ENCODE peak calls at places on chromosomes 4 and X, in ten cellular contexts. H is colonic mucosa; S is testis; A is right cardiac atrium; Q is CD4-positive, alpha-beta T cell; M is neural progenitor cell; F is pancreas; Y is mammary epithelial cell; C is stomach; V is mesendoderm. R is an unnamed sample.
A peak's percentile ranks its signal among the peaks of the same experiment; 100 is the strongest.

GRCh38 chr4:139951051-139951450 is 202.9 kb downstream of the MAML3 start:
- DNase-seq in H (no peak), S (no peak), A (no peak), Q (no peak), M (no peak), F (no peak), Y (peak; percentile 87), C (no peak), V (no peak), R (no peak)

GRCh38 chr4:26204911-26205368 is 115.9 kb upstream of the RBPJ start:
- DNase-seq in H (no peak), S (no peak), A (peak; percentile 84), Q (no peak), M (no peak), F (peak; percentile 96), Y (no peak), C (peak; percentile 46), V (peak; percentile 37), R (no peak)

GRCh38 chr4:173413043-173413442 is 14.1 kb upstream of the SCRG1 start:
- DNase-seq in H (no peak), S (no peak), A (no peak), Q (no peak), M (no peak), F (no peak), Y (no peak), C (no peak), V (no peak), R (no peak)

GRCh38 chr4:13445841-13446790 is 38.0 kb downstream of the RAB28 start:
- DNase-seq in H (no peak), S (peak; percentile 25), A (peak; percentile 49), Q (no peak), M (peak; percentile 82), F (no peak), Y (no peak), C (no peak), V (peak; percentile 91), R (no peak)

GRCh38 chrX:63657821-63658220 is 127.2 kb downstream of the ARHGEF9 start:
- DNase-seq in H (no peak), S (no peak), A (peak; percentile 70), Q (no peak), M (no peak), F (no peak), Y (peak; percentile 6), C (no peak), V (peak; percentile 42), R (peak; percentile 36)

GRCh38 chr4:185139736-185140135 is 3.3 kb upstream of the SLC25A4 start:
- DNase-seq in H (no peak), S (no peak), A (no peak), Q (no peak), M (no peak), F (no peak), Y (peak; percentile 14), C (no peak), V (no peak), R (no peak)

GRCh38 chr4:8675906-8676305 is 83.3 kb downstream of the CPZ start:
- DNase-seq in H (no peak), S (no peak), A (no peak), Q (no peak), M (no peak), F (no peak), Y (no peak), C (no peak), V (no peak), R (no peak)

GRCh38 chr4:2413821-2414610 is 4.4 kb downstream of the ZFYVE28 start:
- DNase-seq in H (peak; percentile 86), S (no peak), A (no peak), Q (no peak), M (peak; percentile 5), F (no peak), Y (no peak), C (peak; percentile 38), V (peak; percentile 70), R (no peak)

GRCh38 chrX:50117477-50117876 is 83.3 kb downstream of the AKAP4 start:
- DNase-seq in H (peak; percentile 49), S (no peak), A (no peak), Q (no peak), M (no peak), F (no peak), Y (no peak), C (no peak), V (peak; percentile 6), R (no peak)

GRCh38 chr4:6031831-6032230 is 13.6 kb upstream of the C4orf50 start:
- DNase-seq in H (no peak), S (peak; percentile 77), A (no peak), Q (no peak), M (no peak), F (no peak), Y (no peak), C (no peak), V (no peak), R (no peak)

GRCh38 chr4:87977521-87978278 is 2.2 kb downstream of the SPP1 start:
- DNase-seq in H (no peak), S (peak; percentile 59), A (no peak), Q (no peak), M (no peak), F (no peak), Y (no peak), C (no peak), V (no peak), R (no peak)

GRCh38 chrX:128460835-128461234 is 408.6 kb upstream of the ACTRT1 start:
- DNase-seq in H (no peak), S (no peak), A (no peak), Q (no peak), M (peak; percentile 10), F (no peak), Y (no peak), C (no peak), V (peak; percentile 29), R (no peak)

GRCh38 chrX:54452920-54453319 is 12.7 kb downstream of the TSR2 start:
- DNase-seq in H (no peak), S (no peak), A (no peak), Q (no peak), M (peak; percentile 57), F (no peak), Y (no peak), C (no peak), V (peak; percentile 78), R (no peak)

GRCh38 chrX:18291006-18291545 is 63.4 kb downstream of the SCML2 start:
- DNase-seq in H (no peak), S (peak; percentile 22), A (no peak), Q (no peak), M (no peak), F (no peak), Y (no peak), C (no peak), V (no peak), R (no peak)

GRCh38 chr4:48033825-48034413 is 17.3 kb downstream of the NIPAL1 start:
- DNase-seq in H (peak; percentile 65), S (peak; percentile 30), A (no peak), Q (peak; percentile 59), M (peak; percentile 17), F (no peak), Y (peak; percentile 34), C (peak; percentile 52), V (peak; percentile 67), R (no peak)

GRCh38 chr4:86831262-86832090 is 17.7 kb downstream of the SLC10A6 start:
- DNase-seq in H (no peak), S (peak; percentile 29), A (no peak), Q (no peak), M (no peak), F (no peak), Y (peak; percentile 97), C (no peak), V (no peak), R (peak; percentile 99)

GRCh38 chr4:19224820-19225219 is 1026.9 kb upstream of the SLIT2 start:
- DNase-seq in H (no peak), S (no peak), A (no peak), Q (no peak), M (peak; percentile 38), F (no peak), Y (no peak), C (no peak), V (peak; percentile 25), R (no peak)

GRCh38 chr4:139875456-139875855 is 209.8 kb downstream of the MGST2 start:
- DNase-seq in H (no peak), S (no peak), A (no peak), Q (no peak), M (peak; percentile 69), F (no peak), Y (no peak), C (no peak), V (peak; percentile 61), R (no peak)

GRCh38 chrX:132025085-132025484 is 2.0 kb downstream of the STK26 start:
- DNase-seq in H (no peak), S (no peak), A (no peak), Q (no peak), M (peak; percentile 41), F (no peak), Y (no peak), C (no peak), V (peak; percentile 48), R (no peak)
- H3K27ac ChIP-seq in H (no peak overlapping the region), S (no peak overlapping the region), A (no peak overlapping the region), Q (no peak overlapping the region), M (no peak overlapping the region), F (no peak overlapping the region), Y (peak overlapping the region; percentile 55), C (no peak overlapping the region), V (no peak overlapping the region), R (no peak overlapping the region)

GRCh38 chrX:141652315-141652714 is 46.2 kb downstream of the SPANXD start:
- DNase-seq in H (no peak), S (no peak), A (no peak), Q (no peak), M (no peak), F (no peak), Y (no peak), C (no peak), V (no peak), R (peak; percentile 24)
- H3K27ac ChIP-seq in H (no peak overlapping the region), S (no peak overlapping the region), A (no peak overlapping the region), Q (no peak overlapping the region), M (no peak overlapping the region), F (no peak overlapping the region), Y (no peak overlapping the region), C (no peak overlapping the region), V (no peak overlapping the region), R (no peak overlapping the region)

GRCh38 chr4:110904435-110905050 is 281.7 kb upstream of the PITX2 start:
- DNase-seq in H (no peak), S (no peak), A (no peak), Q (no peak), M (no peak), F (no peak), Y (no peak), C (no peak), V (peak; percentile 27), R (no peak)
- H3K27ac ChIP-seq in H (no peak overlapping the region), S (no peak overlapping the region), A (no peak overlapping the region), Q (no peak overlapping the region), M (no peak overlapping the region), F (no peak overlapping the region), Y (no peak overlapping the region), C (no peak overlapping the region), V (no peak overlapping the region), R (no peak overlapping the region)

DNA sequence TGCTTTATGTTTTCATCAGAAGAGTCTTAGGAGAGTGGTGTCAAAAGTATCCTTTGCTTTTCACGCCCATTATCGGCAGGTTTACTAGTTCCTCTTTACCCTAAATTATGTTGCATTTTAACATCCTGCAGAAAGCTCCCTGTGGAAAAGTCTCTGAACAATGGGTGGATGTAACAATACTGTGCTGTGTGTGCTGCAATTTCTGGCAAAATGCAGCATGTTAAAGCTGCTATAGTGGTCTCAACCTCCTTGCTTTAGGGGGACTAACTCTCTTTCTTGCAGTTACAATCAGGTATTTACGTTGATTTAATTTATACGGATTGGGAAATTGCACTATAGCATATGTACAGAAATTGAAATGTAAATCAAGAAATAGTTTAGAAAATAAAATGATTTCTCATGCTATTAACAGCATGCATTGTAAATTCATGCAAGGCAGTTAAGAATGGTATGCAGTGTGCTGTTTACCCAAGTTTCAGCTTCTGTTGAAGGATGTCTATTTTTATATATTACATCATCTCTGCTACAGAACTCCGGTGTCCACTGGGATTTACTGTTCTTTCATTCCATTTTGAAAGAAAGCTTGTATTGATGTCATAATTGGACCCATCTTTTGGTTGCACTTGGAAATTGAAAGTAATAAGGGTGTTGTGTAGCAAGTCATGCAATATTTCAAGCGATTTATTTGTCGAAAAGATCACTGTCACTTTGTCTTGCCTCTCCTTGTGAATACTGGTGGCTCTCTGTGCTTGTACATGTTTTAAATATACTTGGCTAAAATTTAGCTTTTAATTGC is 145.7 kb downstream of the RAPGEF2 start:
- DNase-seq in H (no peak), S (no peak), A (no peak), Q (no peak), M (no peak), F (no peak), Y (no peak), C (no peak), V (no peak), R (no peak)
- H3K27ac ChIP-seq in H (no peak overlapping the region), S (no peak overlapping the region), A (peak overlapping the region; percentile 81), Q (no peak overlapping the region), M (no peak overlapping the region), F (no peak overlapping the region), Y (no peak overlapping the region), C (no peak overlapping the region), V (no peak overlapping the region), R (no peak overlapping the region)

R was measured in foreskin keratinocyte.